ENCODE peak calls at places on chromosome 12, in four cellular contexts. One of them, this sample, is unnamed.

GRCh38 chr12:66740257-66740656 is 61.4 kb upstream of the GRIP1 start:
- DNase-seq in activated naive CD8-positive, alpha-beta T cell treated with anti-CD3 and anti-CD28 coated beads, Interleukin-2, amount 50 U/mL, for 24 hours: no peak
- DNase-seq in foreskin fibroblast: no peak
- DNase-seq in nephron progenitor cell: no peak
- DNase-seq in this sample: no peak

GRCh38 chr12:76866726-76867125 is 12.1 kb downstream of the CSRP2 start:
- DNase-seq in activated naive CD8-positive, alpha-beta T cell treated with anti-CD3 and anti-CD28 coated beads, Interleukin-2, amount 50 U/mL, for 24 hours: no peak
- DNase-seq in nephron progenitor cell: peak; percentile 36
- DNase-seq in foreskin fibroblast: peak; percentile 76
- DNase-seq in this sample: peak; percentile 49

GRCh38 chr12:97235102-97235501 is 227.5 kb upstream of the RMST start:
- DNase-seq in nephron progenitor cell: peak; percentile 3
- DNase-seq in activated naive CD8-positive, alpha-beta T cell treated with anti-CD3 and anti-CD28 coated beads, Interleukin-2, amount 50 U/mL, for 24 hours: no peak
- DNase-seq in foreskin fibroblast: no peak
- DNase-seq in this sample: no peak

GRCh38 chr12:109766251-109766778 is 52.7 kb downstream of the FAM222A start:
- DNase-seq in foreskin fibroblast: no peak
- DNase-seq in activated naive CD8-positive, alpha-beta T cell treated with anti-CD3 and anti-CD28 coated beads, Interleukin-2, amount 50 U/mL, for 24 hours: no peak
- DNase-seq in nephron progenitor cell: no peak
- DNase-seq in this sample: no peak

GRCh38 chr12:102478416-102479098 is 1.8 kb downstream of the IGF1 start:
- DNase-seq in nephron progenitor cell: no peak
- DNase-seq in foreskin fibroblast: no peak
- DNase-seq in activated naive CD8-positive, alpha-beta T cell treated with anti-CD3 and anti-CD28 coated beads, Interleukin-2, amount 50 U/mL, for 24 hours: peak; percentile 49
- DNase-seq in this sample: no peak

GRCh38 chr12:18655351-18655750 is 82.5 kb downstream of the PLCZ1 start:
- DNase-seq in activated naive CD8-positive, alpha-beta T cell treated with anti-CD3 and anti-CD28 coated beads, Interleukin-2, amount 50 U/mL, for 24 hours: no peak
- DNase-seq in nephron progenitor cell: no peak
- DNase-seq in foreskin fibroblast: no peak
- DNase-seq in this sample: no peak

GRCh38 chr12:101743724-101744472 is 4.6 kb upstream of the SYCP3 start:
- DNase-seq in foreskin fibroblast: no peak
- DNase-seq in activated naive CD8-positive, alpha-beta T cell treated with anti-CD3 and anti-CD28 coated beads, Interleukin-2, amount 50 U/mL, for 24 hours: no peak
- DNase-seq in nephron progenitor cell: no peak
- DNase-seq in this sample: no peak

GRCh38 chr12:121442028-121442948 is 42.4 kb downstream of the RNF34 start:
- DNase-seq in foreskin fibroblast: no peak
- DNase-seq in nephron progenitor cell: no peak
- DNase-seq in activated naive CD8-positive, alpha-beta T cell treated with anti-CD3 and anti-CD28 coated beads, Interleukin-2, amount 50 U/mL, for 24 hours: no peak
- DNase-seq in this sample: no peak

GRCh38 chr12:93894391-93895095 is 217.4 kb downstream of the CRADD start:
- DNase-seq in nephron progenitor cell: peak; percentile 8
- DNase-seq in foreskin fibroblast: peak; percentile 30
- DNase-seq in activated naive CD8-positive, alpha-beta T cell treated with anti-CD3 and anti-CD28 coated beads, Interleukin-2, amount 50 U/mL, for 24 hours: no peak
- DNase-seq in this sample: peak; percentile 42

GRCh38 chr12:124433147-124433874 is 134.1 kb downstream of the NCOR2 start:
- DNase-seq in nephron progenitor cell: no peak
- DNase-seq in foreskin fibroblast: no peak
- DNase-seq in activated naive CD8-positive, alpha-beta T cell treated with anti-CD3 and anti-CD28 coated beads, Interleukin-2, amount 50 U/mL, for 24 hours: no peak
- DNase-seq in this sample: no peak

GRCh38 chr12:15050664-15051063 is 77.8 kb downstream of the PDE6H start:
- DNase-seq in nephron progenitor cell: no peak
- DNase-seq in foreskin fibroblast: no peak
- DNase-seq in activated naive CD8-positive, alpha-beta T cell treated with anti-CD3 and anti-CD28 coated beads, Interleukin-2, amount 50 U/mL, for 24 hours: no peak
- DNase-seq in this sample: no peak

GRCh38 chr12:64737539-64737938 is 21.7 kb downstream of the GNS start:
- DNase-seq in foreskin fibroblast: no peak
- DNase-seq in activated naive CD8-positive, alpha-beta T cell treated with anti-CD3 and anti-CD28 coated beads, Interleukin-2, amount 50 U/mL, for 24 hours: no peak
- DNase-seq in nephron progenitor cell: no peak
- DNase-seq in this sample: no peak

GRCh38 chr12:67394600-67394999 is 125.4 kb downstream of the CAND1 start:
- DNase-seq in nephron progenitor cell: no peak
- DNase-seq in activated naive CD8-positive, alpha-beta T cell treated with anti-CD3 and anti-CD28 coated beads, Interleukin-2, amount 50 U/mL, for 24 hours: no peak
- DNase-seq in foreskin fibroblast: no peak
- DNase-seq in this sample: peak; percentile 64

GRCh38 chr12:98578821-98579220 is 14.7 kb upstream of the SLC25A3 start:
- DNase-seq in foreskin fibroblast: no peak
- DNase-seq in activated naive CD8-positive, alpha-beta T cell treated with anti-CD3 and anti-CD28 coated beads, Interleukin-2, amount 50 U/mL, for 24 hours: no peak
- DNase-seq in nephron progenitor cell: no peak
- DNase-seq in this sample: no peak

GRCh38 chr12:126792411-126792810 is 1474.6 kb upstream of the TMEM132C start:
- DNase-seq in nephron progenitor cell: no peak
- DNase-seq in activated naive CD8-positive, alpha-beta T cell treated with anti-CD3 and anti-CD28 coated beads, Interleukin-2, amount 50 U/mL, for 24 hours: no peak
- DNase-seq in foreskin fibroblast: no peak
- DNase-seq in this sample: no peak

GRCh38 chr12:104480826-104481457 is 24.2 kb downstream of the CHST11 start:
- DNase-seq in activated naive CD8-positive, alpha-beta T cell treated with anti-CD3 and anti-CD28 coated beads, Interleukin-2, amount 50 U/mL, for 24 hours: no peak
- DNase-seq in foreskin fibroblast: peak; percentile 88
- DNase-seq in nephron progenitor cell: no peak
- DNase-seq in this sample: peak; percentile 18

GRCh38 chr12:105041186-105041585 is 43.1 kb downstream of the ALDH1L2 start:
- DNase-seq in nephron progenitor cell: no peak
- DNase-seq in foreskin fibroblast: no peak
- DNase-seq in activated naive CD8-positive, alpha-beta T cell treated with anti-CD3 and anti-CD28 coated beads, Interleukin-2, amount 50 U/mL, for 24 hours: no peak
- DNase-seq in this sample: no peak

GRCh38 chr12:93848453-93849120 is 171.4 kb downstream of the CRADD start:
- DNase-seq in nephron progenitor cell: no peak
- DNase-seq in foreskin fibroblast: no peak
- DNase-seq in activated naive CD8-positive, alpha-beta T cell treated with anti-CD3 and anti-CD28 coated beads, Interleukin-2, amount 50 U/mL, for 24 hours: no peak
- DNase-seq in this sample: no peak

GRCh38 chr12:27429606-27430005 is 16.9 kb upstream of the SMCO2 start:
- DNase-seq in foreskin fibroblast: no peak
- DNase-seq in activated naive CD8-positive, alpha-beta T cell treated with anti-CD3 and anti-CD28 coated beads, Interleukin-2, amount 50 U/mL, for 24 hours: no peak
- DNase-seq in nephron progenitor cell: no peak
- DNase-seq in this sample: no peak

GRCh38 chr12:12899530-12900380 is 8.4 kb downstream of the GPRC5A start:
- DNase-seq in nephron progenitor cell: no peak
- DNase-seq in activated naive CD8-positive, alpha-beta T cell treated with anti-CD3 and anti-CD28 coated beads, Interleukin-2, amount 50 U/mL, for 24 hours: peak; percentile 24
- DNase-seq in foreskin fibroblast: peak; percentile 95
- DNase-seq in this sample: peak; percentile 92

GRCh38 chr12:64080319-64081008 is 141.6 kb downstream of the KICS2 start:
- DNase-seq in activated naive CD8-positive, alpha-beta T cell treated with anti-CD3 and anti-CD28 coated beads, Interleukin-2, amount 50 U/mL, for 24 hours: no peak
- DNase-seq in foreskin fibroblast: no peak
- DNase-seq in nephron progenitor cell: no peak
- DNase-seq in this sample: no peak

GRCh38 chr12:81896771-81897170 is 137.6 kb upstream of the PPFIA2 start:
- DNase-seq in foreskin fibroblast: no peak
- DNase-seq in activated naive CD8-positive, alpha-beta T cell treated with anti-CD3 and anti-CD28 coated beads, Interleukin-2, amount 50 U/mL, for 24 hours: peak; percentile 20
- DNase-seq in nephron progenitor cell: no peak
- DNase-seq in this sample: no peak

GRCh38 chr12:47779301-47779942 is 6.4 kb downstream of the SLC48A1 start:
- DNase-seq in foreskin fibroblast: peak; percentile 70
- DNase-seq in activated naive CD8-positive, alpha-beta T cell treated with anti-CD3 and anti-CD28 coated beads, Interleukin-2, amount 50 U/mL, for 24 hours: peak; percentile 94
- DNase-seq in nephron progenitor cell: peak; percentile 96
- DNase-seq in this sample: no peak

GRCh38 chr12:115297445-115297844 is 613.5 kb upstream of the TBX3 start:
- DNase-seq in activated naive CD8-positive, alpha-beta T cell treated with anti-CD3 and anti-CD28 coated beads, Interleukin-2, amount 50 U/mL, for 24 hours: no peak
- DNase-seq in nephron progenitor cell: no peak
- DNase-seq in foreskin fibroblast: no peak
- DNase-seq in this sample: no peak

GRCh38 chr12:103908877-103909276 is 21.3 kb upstream of the HSP90B1 start:
- DNase-seq in nephron progenitor cell: no peak
- DNase-seq in foreskin fibroblast: peak; percentile 40
- DNase-seq in activated naive CD8-positive, alpha-beta T cell treated with anti-CD3 and anti-CD28 coated beads, Interleukin-2, amount 50 U/mL, for 24 hours: no peak
- DNase-seq in this sample: no peak

GRCh38 chr12:70227911-70228310 is 15.3 kb upstream of the CNOT2 start:
- DNase-seq in activated naive CD8-positive, alpha-beta T cell treated with anti-CD3 and anti-CD28 coated beads, Interleukin-2, amount 50 U/mL, for 24 hours: no peak
- DNase-seq in foreskin fibroblast: no peak
- DNase-seq in nephron progenitor cell: no peak
- DNase-seq in this sample: no peak

GRCh38 chr12:94599189-94599588 is 51.2 kb downstream of the TMCC3 start:
- DNase-seq in nephron progenitor cell: no peak
- DNase-seq in foreskin fibroblast: no peak
- DNase-seq in activated naive CD8-positive, alpha-beta T cell treated with anti-CD3 and anti-CD28 coated beads, Interleukin-2, amount 50 U/mL, for 24 hours: no peak
- DNase-seq in this sample: no peak

This sample was measured in skeletal muscle cell.